ENCODE peak calls at places on chromosome 3, in seven cellular contexts. A is fibroblast of villous mesenchyme; S is central memory CD4-positive, alpha-beta T cell; M is left ventricle myocardium inferior; H is CD8-positive, alpha-beta T cell; P is G401; I is EH. F is an unnamed sample.

GRCh38 chr3:149274220-149274619 is 52.6 kb upstream of the CP start:
- DNase-seq in A (no peak), H (no peak), I (peak; percentile 9), S (no peak), P (no peak), M (no peak), F (no peak)

GRCh38 chr3:32450426-32450825 is 52.2 kb downstream of the CMTM6 start:
- DNase-seq in I (no peak), S (no peak), A (no peak), P (no peak), H (no peak), M (no peak), F (no peak)

GRCh38 chr3:43742935-43743334 is 52.2 kb downstream of the ABHD5 start:
- DNase-seq in A (peak; percentile 50), I (peak; percentile 65), P (no peak), H (no peak), M (no peak), S (no peak), F (no peak)

GRCh38 chr3:116020495-116020894 is 397.2 kb downstream of the GAP43 start:
- DNase-seq in S (no peak), P (no peak), I (peak; percentile 10), H (no peak), A (peak; percentile 54), M (no peak), F (no peak)

GRCh38 chr3:58899159-58899952 is 150.5 kb downstream of the CFAP20DC start:
- DNase-seq in M (peak; percentile 58), S (no peak), A (no peak), I (peak; percentile 6), H (peak; percentile 7), P (no peak), F (no peak)

GRCh38 chr3:186406669-186407635 is 44.9 kb upstream of the DGKG start:
- DNase-seq in I (no peak), P (peak; percentile 94), S (no peak), A (no peak), H (no peak), M (peak; percentile 70), F (no peak)

GRCh38 chr3:154181127-154181691 is 60.0 kb downstream of the ARHGEF26 start:
- DNase-seq in M (no peak), P (no peak), H (no peak), A (peak; percentile 6), S (no peak), I (no peak), F (no peak)

GRCh38 chr3:168117853-168118313 is 22.2 kb upstream of the GOLIM4 start:
- DNase-seq in H (no peak), M (no peak), P (no peak), A (peak; percentile 19), I (peak; percentile 40), S (no peak), F (no peak)

GRCh38 chr3:157175678-157176077 is 15.7 kb upstream of the CCNL1 start:
- DNase-seq in M (no peak), S (no peak), H (peak; percentile 23), A (peak; percentile 43), P (no peak), I (peak; percentile 29), F (no peak)

GRCh38 chr3:38907426-38907825 is 91.4 kb upstream of the SCN10A start:
- DNase-seq in A (no peak), S (no peak), H (no peak), M (no peak), P (no peak), I (peak; percentile 35), F (no peak)

GRCh38 chr3:181173227-181173626 is 183.7 kb upstream of the DNAJC19 start:
- DNase-seq in S (no peak), I (no peak), A (no peak), M (no peak), H (no peak), P (no peak), F (no peak)

GRCh38 chr3:121152573-121152972 is 244.6 kb downstream of the STXBP5L start:
- DNase-seq in I (peak; percentile 2), M (no peak), S (no peak), A (peak; percentile 0), H (no peak), P (no peak), F (peak; percentile 8)

GRCh38 chr3:10367466-10367865 is 46.6 kb upstream of the SEC13 start:
- DNase-seq in H (no peak), I (no peak), A (no peak), P (no peak), S (no peak), M (no peak), F (no peak)

GRCh38 chr3:25033407-25034029 is 394.5 kb upstream of the RARB start:
- DNase-seq in P (peak; percentile 17), H (no peak), S (no peak), A (no peak), I (peak; percentile 56), M (peak; percentile 36), F (peak; percentile 68)

GRCh38 chr3:194089357-194090177 is 46.4 kb upstream of the HES1 start:
- DNase-seq in I (peak; percentile 100), M (peak; percentile 39), P (no peak), A (peak; percentile 100), S (no peak), H (no peak), F (peak; percentile 80)

GRCh38 chr3:149476135-149476684 is 1.7 kb downstream of the TM4SF4 start:
- DNase-seq in S (no peak), H (no peak), M (no peak), I (no peak), P (no peak), A (no peak), F (no peak)

GRCh38 chr3:51815614-51816013 is 36.6 kb upstream of the IQCF6 start:
- DNase-seq in H (no peak), S (no peak), P (no peak), I (no peak), A (no peak), M (no peak), F (no peak)

GRCh38 chr3:74605437-74605836 is 9.0 kb downstream of the CNTN3 start:
- DNase-seq in S (no peak), H (no peak), P (no peak), A (no peak), M (no peak), I (no peak), F (no peak)

F was measured in NT2/D1.